ENCODE peak calls at places on chromosomes 4 and X, in five cellular contexts. G is CD8-positive, alpha-beta T cell; H is naive thymus-derived CD4-positive, alpha-beta T cell; J is right atrium auricular region; A is uterus. Z is an unnamed sample.

GRCh38 chr4:119735136-119735770 is 106.6 kb upstream of the PDE5A start:
- DNase-seq in G (no peak), H (no peak), J (no peak), A (no peak), Z (no peak)

GRCh38 chrX:154401045-154401799 is 3.0 kb downstream of the RPL10 start:
- DNase-seq in G (no peak), J (no peak), A (no peak), H (no peak), Z (no peak)

GRCh38 chrX:53262918-53263394 is 18.4 kb downstream of the IQSEC2 start:
- DNase-seq in G (no peak), J (no peak), A (no peak), H (no peak), Z (no peak)

GRCh38 chrX:153799326-153799725 is 4.9 kb downstream of the SSR4 start:
- DNase-seq in A (no peak), J (no peak), H (no peak), G (no peak), Z (no peak)

GRCh38 chrX:151754042-151754419 is 19.5 kb downstream of the CNGA2 start:
- DNase-seq in G (no peak), H (no peak), J (peak; percentile 47), A (peak; percentile 22), Z (no peak)

GRCh38 chr4:107631568-107631967 is 88.5 kb downstream of the PAPSS1 start:
- DNase-seq in J (no peak), H (no peak), A (no peak), G (no peak), Z (no peak)

GRCh38 chr4:151801547-151802516 is 41.0 kb upstream of the GATB start:
- DNase-seq in G (peak; percentile 61), A (peak; percentile 16), H (peak; percentile 59), J (no peak), Z (peak; percentile 44)

GRCh38 chr4:7910721-7911015 is 29.0 kb downstream of the AFAP1 start:
- DNase-seq in G (no peak), A (no peak), H (no peak), J (no peak), Z (no peak)

GRCh38 chrX:38305971-38306370 is 21.3 kb downstream of the RPGR start:
- DNase-seq in G (no peak), J (no peak), H (no peak), A (no peak), Z (no peak)

GRCh38 chrX:16320765-16321355 is 153.6 kb downstream of the MAGEB17 start:
- DNase-seq in J (no peak), G (no peak), H (no peak), A (no peak), Z (no peak)

GRCh38 chr4:2082627-2083026 is 23.5 kb downstream of the NAT8L start:
- DNase-seq in J (no peak), A (no peak), H (no peak), G (no peak), Z (no peak)

GRCh38 chrX:22389544-22390243 is 117.0 kb downstream of the CBLL2 start:
- DNase-seq in H (no peak), A (no peak), G (no peak), J (no peak), Z (no peak)

GRCh38 chr4:79872738-79873137 is 200.3 kb downstream of the ANTXR2 start:
- DNase-seq in G (no peak), J (no peak), A (no peak), H (no peak), Z (no peak)

GRCh38 chrX:18650662-18651061 is 21.2 kb downstream of the RS1 start:
- DNase-seq in J (no peak), H (no peak), A (no peak), G (no peak), Z (no peak)

GRCh38 chr4:82543131-82543530 is 18.7 kb downstream of the TMEM150C start:
- DNase-seq in G (no peak), A (no peak), J (no peak), H (no peak), Z (no peak)

GRCh38 chr4:66376396-66376795 is 706.1 kb upstream of the EPHA5 start:
- DNase-seq in A (no peak), G (no peak), J (no peak), H (no peak), Z (no peak)

GRCh38 chrX:39577976-39578962 is 519.5 kb downstream of the BCOR start:
- DNase-seq in G (peak; percentile 21), H (no peak), A (peak; percentile 28), J (peak; percentile 58), Z (no peak)

GRCh38 chr4:1981251-1982055 is 27.3 kb downstream of the NELFA start:
- DNase-seq in J (no peak), H (no peak), G (no peak), A (no peak), Z (no peak)

GRCh38 chr4:86099348-86099747 is 260.5 kb downstream of the MAPK10 start:
- DNase-seq in G (no peak), A (no peak), H (no peak), J (no peak), Z (no peak)

GRCh38 chr4:168846414-168846813 is 163.6 kb downstream of the CBR4 start:
- DNase-seq in J (no peak), G (no peak), H (no peak), A (no peak), Z (no peak)

GRCh38 chr4:168842186-168842585 is 167.9 kb downstream of the CBR4 start:
- DNase-seq in A (no peak), G (no peak), H (no peak), J (no peak), Z (no peak)

GRCh38 chr4:168845897-168846296 is 164.2 kb downstream of the CBR4 start:
- DNase-seq in A (no peak), G (no peak), H (no peak), J (no peak), Z (no peak)

GRCh38 chr4:168843635-168844034 is 166.4 kb downstream of the CBR4 start:
- DNase-seq in H (no peak), J (no peak), G (no peak), A (no peak), Z (no peak)

DNA sequence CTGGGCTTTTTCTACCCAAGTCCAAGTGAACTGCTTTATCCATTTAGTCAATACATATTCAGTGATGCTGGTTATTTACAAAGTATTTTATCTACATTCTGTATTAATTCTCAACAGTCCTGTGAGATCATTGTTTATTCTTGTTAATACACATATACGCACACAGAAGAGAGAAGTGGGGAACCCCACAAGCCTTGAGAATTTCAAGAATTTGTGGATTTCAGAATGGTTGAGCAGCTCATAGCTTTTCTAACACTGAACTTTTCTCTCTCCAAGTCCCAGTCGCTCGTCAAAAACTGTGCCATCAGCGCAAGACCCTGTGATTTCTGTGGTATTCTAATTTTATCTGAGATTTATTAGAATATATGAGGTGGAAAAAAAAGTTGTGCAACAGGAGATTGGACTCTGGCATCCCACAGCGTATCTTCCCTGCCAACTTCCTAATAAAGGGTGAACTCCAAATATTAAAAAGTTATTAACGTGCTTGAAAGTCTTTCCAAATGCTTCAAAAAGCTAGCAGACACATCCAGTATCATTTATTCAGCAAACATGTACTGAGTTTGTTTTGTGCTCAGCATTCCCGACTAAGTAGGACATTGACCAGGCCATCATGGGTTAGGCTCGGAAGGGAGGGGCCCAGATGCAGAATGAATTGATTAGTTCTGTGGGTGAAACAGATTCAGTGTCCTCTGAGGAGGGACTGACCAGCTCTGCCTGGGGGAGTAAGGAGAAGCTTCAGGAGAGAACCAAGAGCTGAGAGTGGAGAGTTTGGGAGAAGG is 165.6 kb downstream of the CBR4 start:
- DNase-seq in A (peak; percentile 51), G (no peak), H (no peak), J (no peak), Z (no peak)
- H3K4me1 ChIP-seq in A (peaks cover 4% of the 10 kb centered on the region), G (no peaks in the 10 kb centered on the region), H (no peaks in the 10 kb centered on the region), J (no peaks in the 10 kb centered on the region), Z (peaks cover 41% of the 10 kb centered on the region)

GRCh38 chr4:3115637-3116300 is 41.3 kb downstream of the HTT start:
- DNase-seq in H (no peak), J (no peak), A (no peak), G (no peak), Z (no peak)

GRCh38 chr4:3112979-3113469 is 38.5 kb downstream of the HTT start:
- DNase-seq in H (no peak), A (no peak), G (no peak), J (no peak), Z (no peak)

GRCh38 chr4:3112241-3112978 is 37.9 kb downstream of the HTT start:
- DNase-seq in J (no peak), H (no peak), A (no peak), G (no peak), Z (no peak)

GRCh38 chr4:3116955-3117354 is 42.5 kb downstream of the HTT start:
- DNase-seq in G (no peak), H (no peak), J (no peak), A (no peak), Z (no peak)

DNA sequence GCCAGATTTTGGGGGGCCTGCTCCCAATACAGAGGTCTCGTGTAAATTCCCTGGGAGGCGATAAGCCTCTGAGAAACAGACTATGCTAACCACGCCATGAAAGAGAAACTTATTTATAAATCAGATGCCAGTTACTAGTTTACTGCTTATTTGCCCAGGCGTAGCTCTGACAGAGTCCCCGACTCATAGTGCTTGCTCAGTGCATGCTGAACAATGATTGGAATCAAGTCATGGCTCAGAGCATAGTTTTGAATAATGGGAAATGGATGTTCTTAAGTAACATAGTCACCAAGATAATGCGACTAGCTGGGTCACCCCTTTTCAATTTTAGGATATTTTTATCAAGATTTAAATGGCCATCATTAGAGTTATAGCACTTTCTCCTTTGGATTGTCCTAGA is 39.9 kb downstream of the HTT start:
- DNase-seq in H (no peak), J (no peak), G (no peak), A (no peak), Z (no peak)
- H3K27ac ChIP-seq in H (no peak overlapping the region), J (no peak overlapping the region), G (no peak overlapping the region), A (no peak overlapping the region), Z (no peak overlapping the region)

GRCh38 chr4:19969492-19969891 is 282.2 kb upstream of the SLIT2 start:
- DNase-seq in J (no peak), G (no peak), A (no peak), H (no peak), Z (no peak)

GRCh38 chr4:19971829-19972228 is 279.9 kb upstream of the SLIT2 start:
- DNase-seq in A (no peak), G (no peak), H (no peak), J (no peak), Z (no peak)
- H3K27me3 ChIP-seq in A (no peaks in the 10 kb centered on the region), G (no peaks in the 10 kb centered on the region), H (no peaks in the 10 kb centered on the region), J (no peaks in the 10 kb centered on the region), Z (no peaks in the 10 kb centered on the region)

GRCh38 chr4:156956947-156957346 is 14.7 kb downstream of the PDGFC start:
- DNase-seq in H (no peak), J (no peak), A (no peak), G (no peak), Z (no peak)

GRCh38 chr4:156954598-156954997 is 17.0 kb downstream of the PDGFC start:
- DNase-seq in H (no peak), A (no peak), J (peak; percentile 57), G (no peak), Z (no peak)

GRCh38 chr4:156957558-156957957 is 14.0 kb downstream of the PDGFC start:
- DNase-seq in A (no peak), J (no peak), G (no peak), H (no peak), Z (no peak)

GRCh38 chr4:156958276-156959074 is 13.1 kb downstream of the PDGFC start:
- DNase-seq in A (no peak), H (no peak), G (no peak), J (no peak), Z (no peak)

DNA sequence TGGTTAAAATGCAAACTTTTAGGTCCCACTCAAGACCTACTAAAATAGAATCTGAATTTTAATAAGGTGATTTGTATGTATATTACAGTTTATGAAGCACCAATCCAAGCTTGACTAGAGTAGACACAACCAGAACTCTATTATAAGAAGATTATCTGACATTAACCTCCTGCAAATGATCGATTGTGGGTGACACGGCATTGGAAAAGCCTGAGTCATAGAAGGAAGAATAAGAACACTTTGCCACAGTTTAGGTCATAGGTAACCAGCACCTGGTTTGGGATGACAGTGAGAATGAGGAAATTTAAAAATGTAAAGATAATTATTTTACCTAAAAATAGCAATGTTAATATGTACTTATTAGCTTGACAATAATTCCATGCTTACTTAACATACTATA is 15.2 kb downstream of the PDGFC start:
- DNase-seq in A (no peak), G (no peak), H (no peak), J (no peak), Z (no peak)
- H3K4me1 ChIP-seq in A (no peaks in the 10 kb centered on the region), G (no peaks in the 10 kb centered on the region), H (no peaks in the 10 kb centered on the region), J (no peaks in the 10 kb centered on the region), Z (peaks cover 10% of the 10 kb centered on the region)

Z was measured in lung.